ENCODE peak calls at places on chromosomes 11 and 22, in seven cellular contexts. One of them, this sample, is unnamed.

GRCh38 chr11:68659158-68659921 is 25.0 kb upstream of the GAL start:
- DNase-seq in sigmoid colon: peak
- DNase-seq in A549: peak
- DNase-seq in stomach: no peak
- DNase-seq in GM12878: no peak
- DNase-seq in HepG2: peak
- DNase-seq in suprapubic skin: peak
- DNase-seq in this sample: peak

GRCh38 chr22:44538071-44538470 is 40.0 kb upstream of the RTL6 start:
- DNase-seq in sigmoid colon: no peak
- DNase-seq in A549: peak
- DNase-seq in stomach: no peak
- DNase-seq in GM12878: no peak
- DNase-seq in HepG2: peak
- DNase-seq in suprapubic skin: no peak
- DNase-seq in this sample: no peak

GRCh38 chr11:19237813-19238212 is 2.9 kb downstream of the E2F8 start:
- DNase-seq in sigmoid colon: no peak
- DNase-seq in A549: no peak
- DNase-seq in stomach: peak
- DNase-seq in GM12878: no peak
- DNase-seq in HepG2: peak
- DNase-seq in suprapubic skin: no peak
- DNase-seq in this sample: no peak

GRCh38 chr11:34240150-34240494 is 117.7 kb downstream of the ABTB2 start:
- DNase-seq in sigmoid colon: no peak
- DNase-seq in A549: no peak
- DNase-seq in stomach: no peak
- DNase-seq in GM12878: no peak
- DNase-seq in HepG2: no peak
- DNase-seq in suprapubic skin: no peak
- DNase-seq in this sample: no peak

GRCh38 chr22:25086902-25087282 is 112.8 kb upstream of the CRYBB3 start:
- DNase-seq in sigmoid colon: no peak
- DNase-seq in A549: no peak
- DNase-seq in stomach: no peak
- DNase-seq in GM12878: no peak
- DNase-seq in HepG2: no peak
- DNase-seq in suprapubic skin: no peak
- DNase-seq in this sample: no peak

GRCh38 chr11:42972741-42973140 is 339.1 kb upstream of the API5 start:
- DNase-seq in sigmoid colon: no peak
- DNase-seq in A549: no peak
- DNase-seq in stomach: no peak
- DNase-seq in GM12878: no peak
- DNase-seq in HepG2: no peak
- DNase-seq in suprapubic skin: no peak
- DNase-seq in this sample: no peak

GRCh38 chr11:19792510-19792909 is 79.9 kb downstream of the NAV2 start:
- DNase-seq in sigmoid colon: no peak
- DNase-seq in A549: no peak
- DNase-seq in stomach: no peak
- DNase-seq in GM12878: no peak
- DNase-seq in HepG2: no peak
- DNase-seq in suprapubic skin: no peak
- DNase-seq in this sample: no peak

GRCh38 chr11:77042111-77042726 is 8.0 kb downstream of the B3GNT6 start:
- DNase-seq in sigmoid colon: peak
- DNase-seq in A549: no peak
- DNase-seq in stomach: no peak
- DNase-seq in GM12878: no peak
- DNase-seq in HepG2: no peak
- DNase-seq in suprapubic skin: no peak
- DNase-seq in this sample: no peak

GRCh38 chr11:128828350-128828749 is 38.7 kb downstream of the KCNJ1 start:
- DNase-seq in sigmoid colon: no peak
- DNase-seq in A549: no peak
- DNase-seq in stomach: no peak
- DNase-seq in GM12878: no peak
- DNase-seq in HepG2: no peak
- DNase-seq in suprapubic skin: no peak
- DNase-seq in this sample: no peak

GRCh38 chr22:24424001-24424900 is 3.1 kb upstream of the ADORA2A start:
- DNase-seq in sigmoid colon: no peak
- DNase-seq in A549: no peak
- DNase-seq in stomach: no peak
- DNase-seq in GM12878: no peak
- DNase-seq in HepG2: no peak
- DNase-seq in suprapubic skin: no peak
- DNase-seq in this sample: no peak

GRCh38 chr11:119680899-119681370 is 48.1 kb downstream of the NECTIN1 start:
- DNase-seq in sigmoid colon: no peak
- DNase-seq in A549: no peak
- DNase-seq in stomach: peak
- DNase-seq in GM12878: no peak
- DNase-seq in HepG2: no peak
- DNase-seq in suprapubic skin: no peak
- DNase-seq in this sample: peak

GRCh38 chr11:61955031-61955415 is 4.9 kb downstream of the BEST1 start:
- DNase-seq in sigmoid colon: peak
- DNase-seq in A549: peak
- DNase-seq in stomach: no peak
- DNase-seq in GM12878: no peak
- DNase-seq in HepG2: peak
- DNase-seq in suprapubic skin: peak
- DNase-seq in this sample: peak

GRCh38 chr22:45218974-45219373 is 21.7 kb downstream of the KIAA0930 start:
- DNase-seq in sigmoid colon: no peak
- DNase-seq in A549: no peak
- DNase-seq in stomach: no peak
- DNase-seq in GM12878: peak
- DNase-seq in HepG2: no peak
- DNase-seq in suprapubic skin: no peak
- DNase-seq in this sample: no peak

GRCh38 chr22:23218867-23219251 is 38.5 kb downstream of the BCR start:
- DNase-seq in sigmoid colon: no peak
- DNase-seq in A549: no peak
- DNase-seq in stomach: peak
- DNase-seq in GM12878: no peak
- DNase-seq in HepG2: peak
- DNase-seq in suprapubic skin: no peak
- DNase-seq in this sample: peak

GRCh38 chr11:7299393-7299792 is 47.7 kb downstream of the SYT9 start:
- DNase-seq in sigmoid colon: no peak
- DNase-seq in A549: no peak
- DNase-seq in stomach: no peak
- DNase-seq in GM12878: no peak
- DNase-seq in HepG2: no peak
- DNase-seq in suprapubic skin: no peak
- DNase-seq in this sample: no peak
- TF ChIP-seq CTCF in sigmoid colon: no peak
- TF ChIP-seq CTCF in A549: no peak
- TF ChIP-seq CTCF in stomach: no peak
- TF ChIP-seq CTCF in GM12878: no peak
- TF ChIP-seq CTCF in HepG2: no peak
- TF ChIP-seq CTCF in suprapubic skin: no peak
- TF ChIP-seq CTCF in this sample: no peak

GRCh38 chr22:27718186-27719032 is 83.1 kb downstream of the MN1 start:
- DNase-seq in sigmoid colon: peak
- DNase-seq in A549: peak
- DNase-seq in stomach: peak
- DNase-seq in GM12878: no peak
- DNase-seq in HepG2: peak
- DNase-seq in suprapubic skin: peak
- DNase-seq in this sample: peak
- TF ChIP-seq EP300 in sigmoid colon: no peak
- TF ChIP-seq EP300 in A549: no peak
- TF ChIP-seq EP300 in stomach: peak
- TF ChIP-seq EP300 in GM12878: no peak
- TF ChIP-seq EP300 in HepG2: no peak
- TF ChIP-seq EP300 in suprapubic skin: no peak
- TF ChIP-seq EP300 in this sample: peak

DNA sequence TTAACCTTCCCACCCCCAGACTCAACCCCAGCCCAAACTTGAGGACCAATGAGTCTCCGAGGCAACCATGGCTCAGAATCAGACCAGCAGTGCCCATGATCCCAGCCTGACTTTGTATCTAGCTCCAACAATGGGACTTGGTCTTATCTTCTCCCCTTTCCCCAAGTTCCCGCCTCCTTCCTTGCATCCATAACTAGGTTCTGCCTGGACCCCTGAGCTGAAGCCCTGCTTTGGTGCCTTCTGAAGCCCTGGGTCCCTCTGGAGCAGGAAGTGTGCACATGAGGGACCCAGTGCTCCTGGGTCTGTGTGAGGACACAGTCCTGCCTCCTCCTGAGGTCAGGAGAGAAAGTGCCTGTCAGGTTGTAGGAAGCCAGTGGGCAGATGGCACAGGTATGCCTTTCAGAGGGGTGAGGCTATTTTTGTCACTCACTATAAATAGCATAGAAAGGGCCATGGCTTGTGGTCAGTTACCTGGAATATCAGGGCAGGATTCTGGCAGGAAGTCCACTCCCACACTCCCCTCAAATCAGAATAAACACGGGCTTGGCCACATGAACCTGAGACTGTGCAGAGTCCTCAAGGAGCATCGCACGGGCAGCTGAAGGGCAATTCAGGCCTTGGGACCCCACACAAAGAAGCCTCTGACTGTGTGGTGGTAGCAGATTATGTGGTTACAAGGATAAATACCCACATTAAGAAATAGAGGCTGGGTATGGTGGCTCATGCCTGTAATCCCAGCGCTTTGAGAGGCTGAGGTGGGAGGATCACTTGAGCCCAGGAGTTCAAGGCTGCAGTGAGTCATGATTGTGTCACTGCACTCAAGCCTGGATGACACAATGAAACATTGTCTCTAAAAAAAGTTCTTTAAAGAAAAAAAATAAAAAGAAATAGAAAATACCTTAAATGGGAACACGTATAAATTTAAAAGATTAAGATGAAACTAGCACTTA is 27.4 kb downstream of the RCN1 start:
- DNase-seq in sigmoid colon: no peak
- DNase-seq in A549: no peak
- DNase-seq in stomach: no peak
- DNase-seq in GM12878: no peak
- DNase-seq in HepG2: peak
- DNase-seq in suprapubic skin: no peak
- DNase-seq in this sample: no peak
- TF ChIP-seq CTCF in sigmoid colon: no peak
- TF ChIP-seq CTCF in A549: no peak
- TF ChIP-seq CTCF in stomach: no peak
- TF ChIP-seq CTCF in GM12878: no peak
- TF ChIP-seq CTCF in HepG2: no peak
- TF ChIP-seq CTCF in suprapubic skin: no peak
- TF ChIP-seq CTCF in this sample: no peak

GRCh38 chr22:37674951-37675929 is at the start of gene LGALS1:
- DNase-seq in sigmoid colon: peak
- DNase-seq in A549: peak
- DNase-seq in stomach: peak
- DNase-seq in GM12878: no peak
- DNase-seq in HepG2: peak
- DNase-seq in suprapubic skin: peak
- DNase-seq in this sample: peak
- TF ChIP-seq EP300 in sigmoid colon: no peak
- TF ChIP-seq EP300 in A549: no peak
- TF ChIP-seq EP300 in stomach: no peak
- TF ChIP-seq EP300 in GM12878: peak
- TF ChIP-seq EP300 in HepG2: no peak
- TF ChIP-seq EP300 in suprapubic skin: no peak
- TF ChIP-seq EP300 in this sample: no peak

GRCh38 chr11:84722583-84723108 is 904.5 kb downstream of the DLG2 start:
- DNase-seq in sigmoid colon: no peak
- DNase-seq in A549: no peak
- DNase-seq in stomach: no peak
- DNase-seq in GM12878: no peak
- DNase-seq in HepG2: no peak
- DNase-seq in suprapubic skin: no peak
- DNase-seq in this sample: no peak
- TF ChIP-seq CTCF in sigmoid colon: no peak
- TF ChIP-seq CTCF in A549: no peak
- TF ChIP-seq CTCF in stomach: no peak
- TF ChIP-seq CTCF in GM12878: peak
- TF ChIP-seq CTCF in HepG2: no peak
- TF ChIP-seq CTCF in suprapubic skin: no peak
- TF ChIP-seq CTCF in this sample: no peak

DNA sequence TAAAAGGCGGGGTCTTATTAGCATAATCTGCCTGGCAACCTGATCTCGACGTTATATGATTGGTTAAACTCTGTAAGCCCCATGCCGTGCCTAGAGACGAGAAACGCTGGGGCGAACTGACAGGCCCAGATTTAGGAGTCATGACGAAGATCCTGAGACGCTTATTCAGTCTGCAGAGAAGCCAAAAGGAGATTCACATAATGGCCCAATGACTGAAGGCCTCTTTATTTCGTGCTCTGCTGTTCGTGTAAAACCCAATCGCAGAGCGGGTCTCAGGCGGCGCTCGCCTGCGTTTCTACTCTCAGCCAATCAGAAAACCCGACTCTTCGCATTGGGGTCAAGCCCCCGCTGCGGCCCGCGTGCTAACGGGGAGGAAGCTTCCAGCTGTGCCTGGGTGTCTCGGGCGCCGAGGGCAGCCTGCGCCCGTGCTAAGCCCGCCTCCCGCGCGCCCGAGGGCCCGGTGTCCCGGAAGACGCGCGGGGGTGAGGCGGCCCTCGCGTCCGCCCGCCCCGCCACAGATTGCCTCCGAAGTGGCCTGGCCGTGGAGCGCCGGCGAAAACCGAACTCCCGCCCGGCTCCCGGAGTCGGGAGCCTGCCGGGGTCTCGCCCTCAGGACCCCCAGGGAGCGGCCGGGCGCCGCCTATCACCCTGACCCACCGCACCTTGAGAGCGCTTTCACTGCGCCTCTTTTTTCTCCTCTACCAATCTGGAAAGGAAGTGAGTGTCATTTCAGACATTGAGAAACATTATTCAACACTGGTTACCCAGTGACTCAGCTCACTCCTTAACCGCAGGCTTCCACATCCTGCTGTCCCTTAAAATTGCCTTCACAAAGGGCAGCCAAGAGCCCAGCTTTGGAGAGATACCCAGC is 446 bp upstream of the PRDM10 start:
- DNase-seq in sigmoid colon: peak
- DNase-seq in A549: peak
- DNase-seq in stomach: peak
- DNase-seq in GM12878: peak
- DNase-seq in HepG2: peak
- DNase-seq in suprapubic skin: peak
- DNase-seq in this sample: peak
- TF ChIP-seq EP300 in sigmoid colon: no peak
- TF ChIP-seq EP300 in A549: no peak
- TF ChIP-seq EP300 in stomach: no peak
- TF ChIP-seq EP300 in GM12878: peak
- TF ChIP-seq EP300 in HepG2: no peak
- TF ChIP-seq EP300 in suprapubic skin: no peak
- TF ChIP-seq EP300 in this sample: no peak